ENCODE peak calls at places on chromosomes 6 and 20, in five cellular contexts. G, Y, P, K and E are unnamed samples.
A peak's percentile ranks its signal among the peaks of the same experiment; 100 is the strongest.

GRCh38 chr20:775679-776135 is 7.4 kb upstream of the SLC52A3 start:
- DNase-seq in K (peak; percentile 60), Y (no peak), G (no peak), P (no peak), E (no peak)

GRCh38 chr20:45359069-45359405 is 3.9 kb upstream of the SYS1 start:
- DNase-seq in Y (no peak), G (no peak), P (peak; percentile 56), K (no peak), E (no peak)

GRCh38 chr6:2110504-2110903 is 134.9 kb downstream of the GMDS start:
- DNase-seq in K (no peak), Y (no peak), P (peak; percentile 7), G (no peak), E (peak; percentile 34)

GRCh38 chr6:142331075-142331551 is 29.3 kb downstream of the ADGRG6 start:
- DNase-seq in Y (no peak), G (no peak), K (no peak), P (peak; percentile 55), E (no peak)

GRCh38 chr6:28838289-28838633 is 85.5 kb downstream of the TRIM27 start:
- DNase-seq in K (peak; percentile 56), G (no peak), Y (peak; percentile 57), P (peak; percentile 69), E (no peak)

GRCh38 chr6:119627908-119628669 is 278.5 kb upstream of the MAN1A1 start:
- DNase-seq in Y (no peak), G (peak; percentile 50), P (peak; percentile 76), K (peak; percentile 60), E (peak; percentile 51)

GRCh38 chr6:139349464-139350020 is 24.9 kb downstream of the CITED2 start:
- DNase-seq in G (peak; percentile 29), P (no peak), K (no peak), Y (no peak), E (peak; percentile 27)

GRCh38 chr6:42890311-42891198 is 11.1 kb downstream of the RPL7L1 start:
- DNase-seq in P (peak; percentile 98), G (peak; percentile 96), K (peak; percentile 25), Y (peak; percentile 95), E (peak; percentile 91)

GRCh38 chr6:7243188-7243942 is 69.6 kb downstream of the SSR1 start:
- DNase-seq in G (peak; percentile 71), P (peak; percentile 62), K (peak; percentile 89), Y (peak; percentile 56), E (peak; percentile 68)

GRCh38 chr6:99882151-99882702 is 111.8 kb downstream of the MCHR2 start:
- DNase-seq in G (no peak), K (no peak), P (no peak), Y (no peak), E (no peak)

GRCh38 chr20:42686057-42686456 is 503.6 kb downstream of the PTPRT start:
- DNase-seq in K (no peak), P (no peak), G (no peak), Y (peak; percentile 7), E (no peak)

GRCh38 chr6:13216236-13216933 is 112.0 kb downstream of the TBC1D7 start:
- DNase-seq in P (no peak), K (no peak), Y (peak; percentile 25), G (no peak), E (no peak)

GRCh38 chr20:3238616-3239025 is 369 bp downstream of the SLC4A11 start:
- DNase-seq in Y (no peak), G (peak; percentile 83), P (no peak), K (peak; percentile 60), E (no peak)